ENCODE peak calls at places on chromosome 2, in nine cellular contexts. P, Y, X, F, T, S, I, E and D are unnamed samples.

GRCh38 chr2:1644427-1644826 is 99.9 kb downstream of the PXDN start:
- DNase-seq in P (no peak), Y (no peak), X (no peak), F (no peak), T (no peak), S (no peak), I (no peak), E (no peak), D (no peak)

GRCh38 chr2:25845843-25846505 is 32.3 kb downstream of the ASXL2 start:
- DNase-seq in P (no peak), Y (no peak), X (no peak), F (peak), T (no peak), S (no peak), I (no peak), E (peak), D (no peak)

GRCh38 chr2:217978536-217979150 is 24.2 kb downstream of the TNS1 start:
- DNase-seq in P (no peak), Y (no peak), X (no peak), F (no peak), T (no peak), S (no peak), I (no peak), E (no peak), D (no peak)

GRCh38 chr2:29462293-29462692 is 347.1 kb downstream of the CLIP4 start:
- DNase-seq in P (no peak), Y (no peak), X (no peak), F (peak), T (peak), S (no peak), I (no peak), E (no peak), D (no peak)

GRCh38 chr2:83764447-83765005 is 694.6 kb downstream of the SUCLG1 start:
- DNase-seq in P (no peak), Y (no peak), X (no peak), F (no peak), T (no peak), S (no peak), I (no peak), E (no peak), D (no peak)

GRCh38 chr2:99865818-99866676 is 276.3 kb downstream of the AFF3 start:
- DNase-seq in P (no peak), Y (no peak), X (no peak), F (peak), T (no peak), S (no peak), I (no peak), E (no peak), D (no peak)

GRCh38 chr2:236254021-236254420 is 10.2 kb downstream of the ASB18 start:
- DNase-seq in P (no peak), Y (no peak), X (no peak), F (no peak), T (no peak), S (no peak), I (no peak), E (no peak), D (no peak)

GRCh38 chr2:212863185-212863588 is 288.2 kb downstream of the IKZF2 start:
- DNase-seq in P (no peak), Y (no peak), X (no peak), F (no peak), T (peak), S (no peak), I (no peak), E (peak), D (no peak)

GRCh38 chr2:239326831-239327535 is 73.8 kb downstream of the HDAC4 start:
- DNase-seq in P (peak), Y (peak), X (no peak), F (peak), T (peak), S (no peak), I (no peak), E (no peak), D (no peak)

GRCh38 chr2:192827735-192828134 is 633.0 kb upstream of the TMEFF2 start:
- DNase-seq in P (no peak), Y (no peak), X (no peak), F (no peak), T (no peak), S (no peak), I (no peak), E (no peak), D (peak)

GRCh38 chr2:55490554-55490953 is 29.0 kb upstream of the CFAP36 start:
- DNase-seq in P (no peak), Y (no peak), X (peak), F (peak), T (no peak), S (peak), I (peak), E (no peak), D (no peak)

GRCh38 chr2:232263295-232263694 is 115.3 kb upstream of the ALPP start:
- DNase-seq in P (no peak), Y (no peak), X (no peak), F (no peak), T (no peak), S (no peak), I (no peak), E (no peak), D (no peak)

GRCh38 chr2:162390801-162391200 is 46.9 kb downstream of the GCA start:
- DNase-seq in P (no peak), Y (no peak), X (no peak), F (no peak), T (no peak), S (no peak), I (peak), E (no peak), D (no peak)

GRCh38 chr2:203685081-203685621 is 21.3 kb upstream of the CD28 start:
- DNase-seq in P (no peak), Y (no peak), X (peak), F (peak), T (no peak), S (peak), I (no peak), E (no peak), D (no peak)

GRCh38 chr2:134401081-134401497 is 147.2 kb downstream of the MGAT5 start:
- DNase-seq in P (no peak), Y (no peak), X (no peak), F (peak), T (no peak), S (peak), I (no peak), E (no peak), D (no peak)

GRCh38 chr2:43098539-43098938 is 127.9 kb downstream of the ZFP36L2 start:
- DNase-seq in P (no peak), Y (no peak), X (no peak), F (no peak), T (no peak), S (no peak), I (no peak), E (no peak), D (no peak)

GRCh38 chr2:236403811-236404210 is 139.6 kb upstream of the ASB18 start:
- DNase-seq in P (no peak), Y (no peak), X (no peak), F (no peak), T (no peak), S (no peak), I (no peak), E (no peak), D (no peak)

GRCh38 chr2:66929632-66930385 is 467.3 kb upstream of the ETAA1 start:
- DNase-seq in P (no peak), Y (peak), X (peak), F (peak), T (no peak), S (no peak), I (no peak), E (peak), D (peak)

GRCh38 chr2:64581777-64582539 is 57.8 kb downstream of the AFTPH start:
- DNase-seq in P (no peak), Y (no peak), X (no peak), F (no peak), T (no peak), S (no peak), I (no peak), E (no peak), D (no peak)

GRCh38 chr2:14633451-14634211 is 1.1 kb downstream of the LRATD1 start:
- DNase-seq in P (no peak), Y (no peak), X (no peak), F (no peak), T (no peak), S (no peak), I (no peak), E (no peak), D (peak)

GRCh38 chr2:55026202-55026601 is 24.0 kb downstream of the RTN4 start:
- DNase-seq in P (no peak), Y (no peak), X (no peak), F (peak), T (no peak), S (no peak), I (no peak), E (peak), D (no peak)

GRCh38 chr2:26691881-26692813 is at the start of gene KCNK3:
- DNase-seq in P (no peak), Y (peak), X (no peak), F (peak), T (peak), S (no peak), I (no peak), E (peak), D (no peak)

GRCh38 chr2:238688197-238689153 is 159.4 kb upstream of the TWIST2 start:
- DNase-seq in P (no peak), Y (no peak), X (no peak), F (no peak), T (no peak), S (no peak), I (no peak), E (no peak), D (no peak)

GRCh38 chr2:44120428-44120827 is 48.2 kb upstream of the PPM1B start:
- DNase-seq in P (no peak), Y (no peak), X (peak), F (peak), T (peak), S (no peak), I (no peak), E (no peak), D (no peak)

GRCh38 chr2:8676191-8676914 is 5.5 kb upstream of the ID2 start:
- DNase-seq in P (no peak), Y (peak), X (peak), F (peak), T (no peak), S (no peak), I (peak), E (peak), D (no peak)

GRCh38 chr2:46966576-46966975 is 51.0 kb upstream of the MCFD2 start:
- DNase-seq in P (no peak), Y (no peak), X (no peak), F (no peak), T (no peak), S (no peak), I (no peak), E (no peak), D (no peak)

GRCh38 chr2:149743842-149744468 is 156.4 kb upstream of the MMADHC start:
- DNase-seq in P (no peak), Y (no peak), X (peak), F (peak), T (no peak), S (no peak), I (no peak), E (peak), D (no peak)

GRCh38 chr2:54611830-54612545 is 111.5 kb upstream of the EML6 start:
- DNase-seq in P (no peak), Y (no peak), X (no peak), F (no peak), T (no peak), S (no peak), I (no peak), E (no peak), D (no peak)

GRCh38 chr2:152409691-152410597 is 75.0 kb downstream of the FMNL2 start:
- DNase-seq in P (no peak), Y (no peak), X (peak), F (peak), T (no peak), S (no peak), I (no peak), E (no peak), D (no peak)

GRCh38 chr2:235779444-235779896 is 285.6 kb downstream of the AGAP1 start:
- DNase-seq in P (peak), Y (peak), X (peak), F (peak), T (peak), S (peak), I (peak), E (peak), D (no peak)

GRCh38 chr2:103427567-103427966 is 665.7 kb downstream of the TMEM182 start:
- DNase-seq in P (no peak), Y (no peak), X (no peak), F (no peak), T (no peak), S (no peak), I (no peak), E (no peak), D (no peak)

GRCh38 chr2:216215991-216216390 is 106.8 kb downstream of the XRCC5 start:
- DNase-seq in P (no peak), Y (no peak), X (no peak), F (peak), T (no peak), S (no peak), I (no peak), E (peak), D (no peak)

GRCh38 chr2:119475857-119476244 is 44.2 kb downstream of the TMEM37 start:
- DNase-seq in P (no peak), Y (peak), X (no peak), F (no peak), T (no peak), S (no peak), I (no peak), E (no peak), D (peak)

GRCh38 chr2:149027602-149028250 is 10.8 kb upstream of the LYPD6B start:
- DNase-seq in P (no peak), Y (no peak), X (no peak), F (no peak), T (no peak), S (no peak), I (no peak), E (no peak), D (no peak)